ENCODE peak calls at places on chromosomes 6 and 20, in ten cellular contexts. One of them, this sample, is unnamed.

GRCh38 chr6:43760799-43761168 is 9.2 kb upstream of the VEGFA start:
- DNase-seq in type B pancreatic cell: no peak
- DNase-seq in OCI-LY7: no peak
- DNase-seq in cardiac fibroblast: no peak
- DNase-seq in K562: no peak
- DNase-seq in heart left ventricle: no peak
- DNase-seq in ovary: no peak
- DNase-seq in endothelial cell: no peak
- DNase-seq in thyroid gland: no peak
- DNase-seq in Calu3: no peak
- DNase-seq in this sample: no peak

GRCh38 chr6:63923139-63923739 is 287.6 kb downstream of the PHF3 start:
- DNase-seq in type B pancreatic cell: no peak
- DNase-seq in OCI-LY7: peak
- DNase-seq in cardiac fibroblast: peak
- DNase-seq in K562: peak
- DNase-seq in heart left ventricle: no peak
- DNase-seq in ovary: no peak
- DNase-seq in endothelial cell: no peak
- DNase-seq in thyroid gland: no peak
- DNase-seq in Calu3: no peak
- DNase-seq in this sample: peak

GRCh38 chr6:132289761-132290160 is 111.5 kb downstream of the MOXD1 start:
- DNase-seq in type B pancreatic cell: no peak
- DNase-seq in OCI-LY7: no peak
- DNase-seq in cardiac fibroblast: no peak
- DNase-seq in K562: no peak
- DNase-seq in heart left ventricle: no peak
- DNase-seq in ovary: no peak
- DNase-seq in endothelial cell: no peak
- DNase-seq in thyroid gland: no peak
- DNase-seq in Calu3: no peak
- DNase-seq in this sample: no peak

GRCh38 chr6:150236544-150236943 is 93.7 kb downstream of the PPP1R14C start:
- DNase-seq in type B pancreatic cell: no peak
- DNase-seq in OCI-LY7: no peak
- DNase-seq in cardiac fibroblast: no peak
- DNase-seq in K562: no peak
- DNase-seq in heart left ventricle: no peak
- DNase-seq in ovary: no peak
- DNase-seq in endothelial cell: no peak
- DNase-seq in thyroid gland: peak
- DNase-seq in Calu3: no peak
- DNase-seq in this sample: no peak

GRCh38 chr20:14127831-14128230 is 132.5 kb downstream of the MACROD2 start:
- DNase-seq in type B pancreatic cell: no peak
- DNase-seq in OCI-LY7: no peak
- DNase-seq in cardiac fibroblast: no peak
- DNase-seq in K562: no peak
- DNase-seq in heart left ventricle: no peak
- DNase-seq in ovary: no peak
- DNase-seq in endothelial cell: no peak
- DNase-seq in thyroid gland: no peak
- DNase-seq in Calu3: no peak
- DNase-seq in this sample: no peak

GRCh38 chr6:162644153-162644552 is 83.4 kb downstream of the PRKN start:
- DNase-seq in type B pancreatic cell: no peak
- DNase-seq in OCI-LY7: no peak
- DNase-seq in cardiac fibroblast: no peak
- DNase-seq in K562: no peak
- DNase-seq in heart left ventricle: no peak
- DNase-seq in ovary: no peak
- DNase-seq in endothelial cell: no peak
- DNase-seq in thyroid gland: no peak
- DNase-seq in Calu3: no peak
- DNase-seq in this sample: no peak

GRCh38 chr6:159692303-159693127 is 526 bp downstream of the SOD2 start:
- DNase-seq in type B pancreatic cell: peak
- DNase-seq in OCI-LY7: peak
- DNase-seq in cardiac fibroblast: peak
- DNase-seq in K562: no peak
- DNase-seq in heart left ventricle: peak
- DNase-seq in ovary: peak
- DNase-seq in endothelial cell: peak
- DNase-seq in thyroid gland: peak
- DNase-seq in Calu3: peak
- DNase-seq in this sample: peak

GRCh38 chr6:76162811-76163210 is 90.3 kb upstream of the IMPG1 start:
- DNase-seq in type B pancreatic cell: no peak
- DNase-seq in OCI-LY7: no peak
- DNase-seq in cardiac fibroblast: no peak
- DNase-seq in K562: no peak
- DNase-seq in heart left ventricle: no peak
- DNase-seq in ovary: no peak
- DNase-seq in endothelial cell: no peak
- DNase-seq in thyroid gland: no peak
- DNase-seq in Calu3: no peak
- DNase-seq in this sample: no peak

GRCh38 chr6:20542927-20543602 is 8.8 kb downstream of the CDKAL1 start:
- DNase-seq in type B pancreatic cell: no peak
- DNase-seq in OCI-LY7: no peak
- DNase-seq in cardiac fibroblast: peak
- DNase-seq in K562: no peak
- DNase-seq in heart left ventricle: no peak
- DNase-seq in ovary: no peak
- DNase-seq in endothelial cell: no peak
- DNase-seq in thyroid gland: no peak
- DNase-seq in Calu3: peak
- DNase-seq in this sample: peak

GRCh38 chr20:60341062-60341461 is 382.8 kb downstream of the CDH26 start:
- DNase-seq in type B pancreatic cell: no peak
- DNase-seq in OCI-LY7: no peak
- DNase-seq in cardiac fibroblast: no peak
- DNase-seq in K562: no peak
- DNase-seq in heart left ventricle: no peak
- DNase-seq in ovary: no peak
- DNase-seq in endothelial cell: no peak
- DNase-seq in thyroid gland: no peak
- DNase-seq in Calu3: no peak
- DNase-seq in this sample: no peak

GRCh38 chr6:7991536-7991935 is 72.7 kb downstream of the BLOC1S5 start:
- DNase-seq in type B pancreatic cell: no peak
- DNase-seq in OCI-LY7: no peak
- DNase-seq in cardiac fibroblast: peak
- DNase-seq in K562: no peak
- DNase-seq in heart left ventricle: no peak
- DNase-seq in ovary: no peak
- DNase-seq in endothelial cell: no peak
- DNase-seq in thyroid gland: no peak
- DNase-seq in Calu3: no peak
- DNase-seq in this sample: no peak

GRCh38 chr6:7991992-7992815 is 72.0 kb downstream of the BLOC1S5 start:
- DNase-seq in type B pancreatic cell: no peak
- DNase-seq in OCI-LY7: peak
- DNase-seq in cardiac fibroblast: peak
- DNase-seq in K562: peak
- DNase-seq in heart left ventricle: no peak
- DNase-seq in ovary: peak
- DNase-seq in endothelial cell: no peak
- DNase-seq in thyroid gland: no peak
- DNase-seq in Calu3: peak
- DNase-seq in this sample: peak

GRCh38 chr6:7993399-7993798 is 70.8 kb downstream of the BLOC1S5 start:
- DNase-seq in type B pancreatic cell: no peak
- DNase-seq in OCI-LY7: no peak
- DNase-seq in cardiac fibroblast: no peak
- DNase-seq in K562: no peak
- DNase-seq in heart left ventricle: no peak
- DNase-seq in ovary: no peak
- DNase-seq in endothelial cell: no peak
- DNase-seq in thyroid gland: no peak
- DNase-seq in Calu3: no peak
- DNase-seq in this sample: no peak

GRCh38 chr6:7996538-7997225 is 67.5 kb downstream of the BLOC1S5 start:
- DNase-seq in type B pancreatic cell: no peak
- DNase-seq in OCI-LY7: no peak
- DNase-seq in cardiac fibroblast: peak
- DNase-seq in K562: no peak
- DNase-seq in heart left ventricle: no peak
- DNase-seq in ovary: no peak
- DNase-seq in endothelial cell: no peak
- DNase-seq in thyroid gland: no peak
- DNase-seq in Calu3: peak
- DNase-seq in this sample: no peak

DNA sequence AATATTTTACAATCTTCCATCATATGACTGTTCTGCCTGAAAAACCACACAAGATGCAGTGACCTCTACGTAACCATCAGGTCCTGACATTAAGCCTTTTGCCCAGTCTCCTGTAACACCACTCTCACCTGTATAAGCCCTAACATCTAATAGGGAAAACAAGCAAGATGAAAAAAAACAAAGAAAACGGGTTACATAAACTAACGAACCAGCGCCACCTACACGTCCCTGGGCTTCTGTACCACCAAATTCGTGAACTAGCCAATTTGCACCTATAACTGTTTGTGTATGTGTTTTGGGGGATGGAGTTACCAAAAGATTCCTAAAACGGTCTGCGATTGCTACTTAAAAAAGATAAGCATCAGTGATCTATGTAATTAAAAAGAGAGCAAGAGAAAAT is 70.2 kb downstream of the BLOC1S5 start:
- DNase-seq in type B pancreatic cell: no peak
- DNase-seq in OCI-LY7: peak
- DNase-seq in cardiac fibroblast: no peak
- DNase-seq in K562: no peak
- DNase-seq in heart left ventricle: no peak
- DNase-seq in ovary: no peak
- DNase-seq in endothelial cell: no peak
- DNase-seq in thyroid gland: no peak
- DNase-seq in Calu3: no peak
- DNase-seq in this sample: no peak
- TF ChIP-seq CTCF in type B pancreatic cell: no peak
- TF ChIP-seq CTCF in OCI-LY7: peak
- TF ChIP-seq CTCF in cardiac fibroblast: no peak
- TF ChIP-seq CTCF in K562: peak
- TF ChIP-seq CTCF in heart left ventricle: no peak
- TF ChIP-seq CTCF in ovary: no peak
- TF ChIP-seq CTCF in endothelial cell: no peak
- TF ChIP-seq CTCF in thyroid gland: no peak
- TF ChIP-seq CTCF in Calu3: no peak
- TF ChIP-seq CTCF in this sample: no peak

DNA sequence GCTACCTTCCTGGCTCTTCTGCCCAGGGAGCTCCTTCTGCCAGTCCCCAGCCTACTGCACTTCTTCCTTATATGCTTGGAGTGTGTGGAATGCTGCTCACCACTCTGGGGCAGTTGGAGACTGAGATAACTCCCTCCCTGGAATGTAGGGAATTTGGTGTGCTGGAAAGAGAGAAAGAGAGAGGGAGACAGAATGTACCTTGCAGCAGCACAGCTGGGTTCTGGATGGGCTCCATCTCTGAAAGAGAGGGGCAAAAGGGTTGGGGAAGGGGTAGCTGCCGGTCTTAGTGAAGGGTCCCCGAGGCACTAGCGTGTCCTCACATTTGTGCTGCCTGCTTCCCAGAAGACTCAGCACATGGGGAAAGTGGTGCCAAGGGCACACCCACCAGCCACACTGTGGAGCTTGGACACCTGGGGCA is 40.2 kb upstream of the DDR1 start:
- DNase-seq in type B pancreatic cell: no peak
- DNase-seq in OCI-LY7: no peak
- DNase-seq in cardiac fibroblast: no peak
- DNase-seq in K562: no peak
- DNase-seq in heart left ventricle: no peak
- DNase-seq in ovary: no peak
- DNase-seq in endothelial cell: no peak
- DNase-seq in thyroid gland: peak
- DNase-seq in Calu3: no peak
- DNase-seq in this sample: no peak
- TF ChIP-seq CTCF in type B pancreatic cell: no peak
- TF ChIP-seq CTCF in OCI-LY7: no peak
- TF ChIP-seq CTCF in cardiac fibroblast: no peak
- TF ChIP-seq CTCF in K562: no peak
- TF ChIP-seq CTCF in heart left ventricle: no peak
- TF ChIP-seq CTCF in ovary: no peak
- TF ChIP-seq CTCF in endothelial cell: no peak
- TF ChIP-seq CTCF in thyroid gland: no peak
- TF ChIP-seq CTCF in Calu3: peak
- TF ChIP-seq CTCF in this sample: no peak

DNA sequence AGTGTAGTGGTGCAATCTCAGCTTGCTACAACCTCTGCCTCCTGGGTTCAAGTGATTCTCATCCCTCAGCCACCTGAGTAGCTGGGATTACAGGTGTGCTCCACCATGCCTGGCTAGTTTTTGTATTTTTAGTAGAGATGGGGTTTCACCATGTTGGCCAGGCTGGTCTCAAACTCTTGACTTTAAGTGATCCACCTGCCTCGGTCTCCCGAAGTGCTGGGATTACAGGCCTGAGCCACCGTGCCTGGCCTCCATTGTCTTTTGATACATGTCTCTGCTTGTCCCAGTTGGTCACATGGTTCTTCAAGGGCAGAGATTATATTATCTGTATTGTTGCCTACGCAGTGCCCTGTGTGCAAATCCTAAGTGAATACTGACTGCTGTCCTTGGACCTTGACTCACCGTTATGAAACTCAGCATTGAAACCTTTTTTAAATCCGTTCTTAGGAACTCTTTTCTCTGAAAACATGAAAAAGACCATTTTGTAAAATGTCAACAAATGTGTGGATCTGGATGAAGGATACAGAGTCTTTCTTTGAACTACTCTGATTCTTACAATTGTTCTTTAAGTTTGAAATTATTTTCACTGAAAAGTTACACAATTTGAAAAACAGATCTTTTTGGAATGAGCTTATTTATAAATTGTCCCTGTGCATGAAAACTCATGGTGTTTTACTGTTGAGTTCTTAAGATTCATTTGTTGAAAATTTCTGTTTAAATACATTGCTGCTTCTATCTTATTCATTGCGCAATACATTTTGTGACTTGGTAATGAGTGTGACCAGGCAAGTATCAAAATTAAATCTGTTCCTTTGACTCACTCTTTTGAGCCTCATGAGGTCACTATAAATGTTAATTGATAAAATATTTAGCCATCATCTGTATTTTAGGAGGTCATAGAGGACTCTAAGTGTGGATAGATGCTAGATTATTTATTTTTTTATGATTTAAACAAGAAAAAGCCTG is 293.5 kb downstream of the UTRN start:
- DNase-seq in type B pancreatic cell: no peak
- DNase-seq in OCI-LY7: no peak
- DNase-seq in cardiac fibroblast: peak
- DNase-seq in K562: no peak
- DNase-seq in heart left ventricle: no peak
- DNase-seq in ovary: no peak
- DNase-seq in endothelial cell: no peak
- DNase-seq in thyroid gland: no peak
- DNase-seq in Calu3: no peak
- DNase-seq in this sample: no peak
- TF ChIP-seq CTCF in type B pancreatic cell: no peak
- TF ChIP-seq CTCF in OCI-LY7: no peak
- TF ChIP-seq CTCF in cardiac fibroblast: no peak
- TF ChIP-seq CTCF in K562: no peak
- TF ChIP-seq CTCF in heart left ventricle: no peak
- TF ChIP-seq CTCF in ovary: no peak
- TF ChIP-seq CTCF in endothelial cell: no peak
- TF ChIP-seq CTCF in thyroid gland: no peak
- TF ChIP-seq CTCF in Calu3: no peak
- TF ChIP-seq CTCF in this sample: no peak

GRCh38 chr6:33082702-33083101 is 6.9 kb downstream of the HLA-DPB1 start:
- DNase-seq in type B pancreatic cell: no peak
- DNase-seq in OCI-LY7: peak
- DNase-seq in cardiac fibroblast: peak
- DNase-seq in K562: peak
- DNase-seq in heart left ventricle: no peak
- DNase-seq in ovary: no peak
- DNase-seq in endothelial cell: peak
- DNase-seq in thyroid gland: peak
- DNase-seq in Calu3: peak
- DNase-seq in this sample: peak
- TF ChIP-seq CTCF in type B pancreatic cell: peak
- TF ChIP-seq CTCF in OCI-LY7: peak
- TF ChIP-seq CTCF in cardiac fibroblast: peak
- TF ChIP-seq CTCF in K562: peak
- TF ChIP-seq CTCF in heart left ventricle: peak
- TF ChIP-seq CTCF in ovary: peak
- TF ChIP-seq CTCF in endothelial cell: no peak
- TF ChIP-seq CTCF in thyroid gland: peak
- TF ChIP-seq CTCF in Calu3: no peak
- TF ChIP-seq CTCF in this sample: peak